ENCODE peak calls at places on chromosomes 1 and 21, in eight cellular contexts. N is stimulated activated CD4-positive, alpha-beta T cell treated with anti-CD3 and anti-CD28 coated beads, Interleukin-1b, Interleukin-23, amount 100 ng/mL, for 24 hours; P is activated T-cell treated with anti-CD3 and anti-CD28 coated beads, Interleukin-2, amount 50 U/mL, for 4 hours; M is left ventricle myocardium inferior; E is Right ventricle myocardium superior; A is SHP77; V is activated T-helper 9 cell treated with anti-CD3 and anti-CD28 coated beads, Interleukin-2, amount 50 U/mL, for 16 hours; S is CD8-positive, alpha-beta memory T cell. Z is an unnamed sample.

GRCh38 chr1:78340006-78340405 is 150.8 kb upstream of the PTGFR start:
- DNase-seq in E (no peak), N (no peak), A (no peak), P (no peak), V (no peak), S (no peak), M (no peak), Z (no peak)

GRCh38 chr1:231733672-231734071 is 107.1 kb downstream of the DISC1 start:
- DNase-seq in V (no peak), P (no peak), N (no peak), S (no peak), M (no peak), E (no peak), A (no peak), Z (no peak)

GRCh38 chr1:60637651-60638050 is 444.7 kb upstream of the NFIA start:
- DNase-seq in A (peak), S (no peak), P (no peak), N (no peak), E (no peak), V (no peak), M (no peak), Z (no peak)

GRCh38 chr1:56799605-56800398 is 19.4 kb downstream of the FYB2 start:
- DNase-seq in A (no peak), M (no peak), V (no peak), S (no peak), E (no peak), N (no peak), P (no peak), Z (no peak)

GRCh38 chr1:5616366-5617178 is 375.7 kb downstream of the NPHP4 start:
- DNase-seq in E (no peak), A (no peak), M (no peak), P (no peak), S (no peak), N (no peak), V (no peak), Z (no peak)

GRCh38 chr21:34950980-34951379 is 98.1 kb downstream of the RUNX1 start:
- DNase-seq in V (no peak), E (no peak), A (no peak), M (no peak), N (no peak), P (no peak), S (no peak), Z (no peak)

GRCh38 chr1:192877283-192877886 is 68.5 kb downstream of the RGS2 start:
- DNase-seq in P (no peak), E (no peak), M (no peak), N (no peak), V (no peak), A (no peak), S (no peak), Z (no peak)

GRCh38 chr1:41526956-41527561 is 42.6 kb upstream of the EDN2 start:
- DNase-seq in P (no peak), M (peak), A (no peak), E (no peak), V (no peak), N (no peak), S (no peak), Z (no peak)

GRCh38 chr1:110292327-110292741 is 46.8 kb upstream of the RBM15 start:
- DNase-seq in N (no peak), S (no peak), A (no peak), E (no peak), M (no peak), V (no peak), P (no peak), Z (no peak)

GRCh38 chr1:240258910-240259309 is 167.2 kb downstream of the FMN2 start:
- DNase-seq in V (no peak), A (no peak), E (no peak), P (no peak), S (no peak), N (no peak), M (no peak), Z (no peak)

GRCh38 chr1:231934797-231935196 is 308.2 kb downstream of the DISC1 start:
- DNase-seq in V (no peak), P (no peak), S (no peak), M (no peak), E (no peak), N (no peak), A (peak), Z (no peak)

GRCh38 chr1:3898994-3899775 is 887 bp downstream of the C1orf174 start:
- DNase-seq in A (no peak), N (no peak), P (no peak), S (no peak), M (no peak), E (no peak), V (no peak), Z (no peak)

GRCh38 chr1:43590389-43590788 is 59.6 kb upstream of the KDM4A start:
- DNase-seq in N (no peak), P (no peak), V (no peak), M (no peak), A (no peak), S (no peak), E (no peak), Z (no peak)

GRCh38 chr1:9827558-9828185 is 3.9 kb upstream of the CLSTN1 start:
- DNase-seq in S (no peak), M (no peak), V (no peak), N (no peak), P (no peak), A (no peak), E (no peak), Z (no peak)

GRCh38 chr1:76377247-76377646 is 302.7 kb downstream of the ST6GALNAC3 start:
- DNase-seq in V (no peak), A (no peak), P (no peak), S (no peak), M (no peak), E (no peak), N (no peak), Z (no peak)

GRCh38 chr1:226365831-226366231 is 42.1 kb downstream of the PARP1 start:
- DNase-seq in S (no peak), E (no peak), A (no peak), P (no peak), M (no peak), V (no peak), N (no peak), Z (no peak)

GRCh38 chr1:9601942-9602793 is 13.5 kb downstream of the TMEM201 start:
- DNase-seq in S (no peak), E (no peak), P (no peak), V (no peak), M (no peak), N (no peak), A (no peak), Z (no peak)

GRCh38 chr1:247487057-247487456 is 29.2 kb upstream of the OR2B11 start:
- DNase-seq in A (peak), V (no peak), P (peak), M (no peak), N (peak), E (no peak), S (peak), Z (no peak)

GRCh38 chr1:65467536-65467935 is 47.1 kb downstream of the LEPR start:
- DNase-seq in M (no peak), V (no peak), N (no peak), A (peak), P (no peak), S (no peak), E (no peak), Z (no peak)

GRCh38 chr1:24104854-24105253 is 7.1 kb downstream of the MYOM3 start:
- DNase-seq in P (no peak), E (no peak), S (no peak), N (no peak), V (no peak), A (no peak), M (no peak), Z (no peak)

GRCh38 chr1:11845641-11846335 is 1.8 kb downstream of the NPPA start:
- DNase-seq in S (peak), A (no peak), M (no peak), E (no peak), V (no peak), N (no peak), P (no peak), Z (no peak)

GRCh38 chr1:13707211-13707610 is 7.2 kb downstream of the PRDM2 start:
- DNase-seq in V (no peak), A (no peak), P (no peak), M (no peak), E (no peak), S (no peak), N (no peak), Z (no peak)

GRCh38 chr1:219810451-219810850 is 117.9 kb downstream of the SLC30A10 start:
- DNase-seq in P (no peak), S (no peak), N (no peak), A (no peak), E (no peak), V (no peak), M (no peak), Z (no peak)

GRCh38 chr1:31764307-31765040 is at the start of gene ADGRB2:
- DNase-seq in S (peak), E (no peak), N (no peak), M (no peak), V (no peak), A (peak), P (no peak), Z (no peak)

Z was measured in omental fat pad.